ENCODE peak calls at places on chromosomes 16 and 17, in ten cellular contexts. G, O, Q, H, L, T, C, R, Y and J are unnamed samples.

GRCh38 chr17:17062866-17063265 is 20.6 kb downstream of the MPRIP start:
- DNase-seq in G (no peak), O (no peak), Q (no peak), H (no peak), L (peak; percentile 36), T (no peak), C (peak; percentile 20), R (no peak), Y (no peak), J (no peak)

GRCh38 chr16:4414187-4414909 is 2.0 kb downstream of the CORO7 start:
- DNase-seq in G (no peak), O (no peak), Q (no peak), H (no peak), L (no peak), T (no peak), C (no peak), R (no peak), Y (peak; percentile 48), J (no peak)

GRCh38 chr17:2549392-2550211 is 37.9 kb upstream of the METTL16 start:
- DNase-seq in G (no peak), O (no peak), Q (no peak), H (no peak), L (no peak), T (no peak), C (no peak), R (no peak), Y (no peak), J (no peak)

GRCh38 chr16:71339481-71340171 is 18.9 kb upstream of the CALB2 start:
- DNase-seq in G (no peak), O (no peak), Q (no peak), H (no peak), L (no peak), T (no peak), C (no peak), R (no peak), Y (no peak), J (no peak)

GRCh38 chr16:84423416-84423837 is 55.1 kb downstream of the ATP2C2 start:
- DNase-seq in G (no peak), O (peak; percentile 80), Q (peak; percentile 80), H (no peak), L (no peak), T (no peak), C (no peak), R (no peak), Y (no peak), J (peak; percentile 44)

GRCh38 chr17:18992454-18993130 is 12.0 kb downstream of the FAM83G start:
- DNase-seq in G (no peak), O (no peak), Q (no peak), H (no peak), L (no peak), T (no peak), C (no peak), R (no peak), Y (no peak), J (no peak)

GRCh38 chr17:48637323-48638260 is 11.4 kb upstream of the HOXB9 start:
- DNase-seq in G (no peak), O (no peak), Q (peak; percentile 72), H (no peak), L (no peak), T (no peak), C (no peak), R (no peak), Y (no peak), J (no peak)

GRCh38 chr17:10197362-10197720 is 1.1 kb downstream of the GAS7 start:
- DNase-seq in G (peak; percentile 57), O (no peak), Q (no peak), H (no peak), L (no peak), T (peak; percentile 25), C (no peak), R (no peak), Y (no peak), J (no peak)

GRCh38 chr17:38579934-38580333 is 25.8 kb downstream of the SRCIN1 start:
- DNase-seq in G (no peak), O (no peak), Q (peak; percentile 68), H (no peak), L (no peak), T (peak; percentile 24), C (peak; percentile 49), R (no peak), Y (peak; percentile 34), J (peak; percentile 46)

GRCh38 chr17:79810138-79811027 is 13.5 kb upstream of the CBX8 start:
- DNase-seq in G (peak; percentile 71), O (peak; percentile 70), Q (peak; percentile 90), H (no peak), L (no peak), T (peak; percentile 65), C (peak; percentile 84), R (peak; percentile 54), Y (peak; percentile 84), J (peak; percentile 83)

GRCh38 chr16:51755039-51755501 is 604.0 kb upstream of the SALL1 start:
- DNase-seq in G (no peak), O (no peak), Q (no peak), H (no peak), L (no peak), T (no peak), C (no peak), R (no peak), Y (no peak), J (no peak)

GRCh38 chr17:68320311-68320865 is 29.1 kb downstream of the ARSG start:
- DNase-seq in G (no peak), O (no peak), Q (no peak), H (no peak), L (peak; percentile 48), T (no peak), C (no peak), R (no peak), Y (no peak), J (no peak)

GRCh38 chr16:48284772-48285409 is 37.6 kb upstream of the ABCC11 start:
- DNase-seq in G (no peak), O (no peak), Q (no peak), H (no peak), L (no peak), T (no peak), C (no peak), R (no peak), Y (no peak), J (no peak)

GRCh38 chr16:25155553-25156460 is 44.3 kb downstream of the LCMT1 start:
- DNase-seq in G (no peak), O (no peak), Q (no peak), H (no peak), L (no peak), T (no peak), C (no peak), R (no peak), Y (no peak), J (no peak)

GRCh38 chr17:67248291-67248690 is 3.3 kb upstream of the HELZ start:
- DNase-seq in G (no peak), O (no peak), Q (no peak), H (no peak), L (no peak), T (no peak), C (no peak), R (no peak), Y (no peak), J (no peak)

GRCh38 chr16:57603110-57604024 is 25.1 kb upstream of the ADGRG1 start:
- DNase-seq in G (no peak), O (no peak), Q (no peak), H (no peak), L (no peak), T (no peak), C (no peak), R (no peak), Y (no peak), J (no peak)

GRCh38 chr16:67862623-67863583 is 9.9 kb upstream of the EDC4 start:
- DNase-seq in G (peak; percentile 88), O (no peak), Q (no peak), H (peak; percentile 57), L (peak; percentile 95), T (peak; percentile 61), C (no peak), R (no peak), Y (peak; percentile 37), J (no peak)

GRCh38 chr16:56303066-56303705 is 111.9 kb downstream of the GNAO1 start:
- DNase-seq in G (no peak), O (no peak), Q (no peak), H (no peak), L (no peak), T (no peak), C (no peak), R (no peak), Y (no peak), J (no peak)

GRCh38 chr16:88303890-88304819 is 78.6 kb upstream of the ZNF469 start:
- DNase-seq in G (no peak), O (no peak), Q (no peak), H (no peak), L (no peak), T (peak; percentile 71), C (peak; percentile 18), R (peak; percentile 55), Y (no peak), J (no peak)

GRCh38 chr17:37483311-37484039 is 6.2 kb upstream of the DUSP14 start:
- DNase-seq in G (peak; percentile 29), O (no peak), Q (peak; percentile 53), H (no peak), L (peak; percentile 27), T (peak; percentile 32), C (no peak), R (no peak), Y (no peak), J (no peak)
- TF ChIP-seq POLR2A in G (no peak), O (no peak), Q (no peak), H (no peak), L (no peak), T (no peak), C (no peak), R (no peak), Y (no peak), J (no peak)

GRCh38 chr17:40443196-40443987 is at the start of gene IGFBP4:
- DNase-seq in G (peak; percentile 87), O (no peak), Q (peak; percentile 89), H (peak; percentile 71), L (peak; percentile 67), T (peak; percentile 88), C (peak; percentile 75), R (peak; percentile 91), Y (peak; percentile 77), J (peak; percentile 77)
- TF ChIP-seq POLR2A in G (no peak), O (no peak), Q (peak; percentile 98), H (peak; percentile 79), L (peak; percentile 73), T (peak; percentile 65), C (no peak), R (peak; percentile 96), Y (no peak), J (no peak)

DNA sequence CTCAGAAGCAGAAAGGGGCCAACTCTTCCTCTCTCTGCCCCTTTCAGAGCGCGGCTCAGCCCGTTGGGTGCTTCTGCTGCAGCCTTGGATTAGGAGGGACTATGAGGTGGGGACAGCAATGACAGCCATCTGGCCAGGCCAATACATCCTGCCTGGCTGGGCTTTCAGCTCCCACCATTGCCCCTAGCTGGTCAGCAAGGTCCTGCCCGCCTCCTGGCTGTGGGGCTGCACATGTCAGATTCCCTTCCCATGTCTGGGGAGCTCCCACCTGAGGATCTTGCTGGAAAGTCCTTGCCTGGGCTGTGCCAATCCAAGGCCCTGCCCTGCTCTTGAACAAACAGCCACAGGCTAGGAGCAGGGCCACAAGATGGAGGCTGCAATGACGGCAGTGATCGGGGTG is 8.3 kb downstream of the TRIM65 start:
- DNase-seq in G (no peak), O (no peak), Q (no peak), H (no peak), L (no peak), T (no peak), C (no peak), R (no peak), Y (no peak), J (no peak)
- TF ChIP-seq POLR2A in G (no peak), O (no peak), Q (no peak), H (no peak), L (no peak), T (no peak), C (no peak), R (no peak), Y (no peak), J (no peak)

GRCh38 chr17:42675984-42676423 is 790 bp downstream of the PLEKHH3 start:
- DNase-seq in G (peak; percentile 68), O (no peak), Q (peak; percentile 47), H (no peak), L (peak; percentile 72), T (peak; percentile 54), C (peak; percentile 67), R (peak; percentile 74), Y (peak; percentile 82), J (peak; percentile 62)
- TF ChIP-seq POLR2A in G (no peak), O (no peak), Q (peak; percentile 17), H (no peak), L (no peak), T (no peak), C (peak; percentile 38), R (no peak), Y (no peak), J (no peak)